ENCODE peak calls at places on chromosomes 1 and 21, in four cellular contexts. J is HFF-Myc, M is body of pancreas, T is brain microvascular endothelial cell. H is an unnamed sample.

GRCh38 chr1:1677718-1678580 is 14.6 kb downstream of the SLC35E2B start:
- DNase-seq in M (no peak), J (no peak), T (no peak), H (no peak)

GRCh38 chr1:31198150-31198549 is 41.5 kb downstream of the NKAIN1 start:
- DNase-seq in T (no peak), M (no peak), J (no peak), H (no peak)

GRCh38 chr1:224170748-224171478 is 12.1 kb upstream of the DEGS1 start:
- DNase-seq in M (peak), T (no peak), J (no peak), H (no peak)

GRCh38 chr21:31886896-31887595 is 14.2 kb downstream of the HUNK start:
- DNase-seq in J (no peak), T (no peak), M (no peak), H (no peak)

GRCh38 chr1:46820560-46821060 is 21.8 kb downstream of the CYP4B1 start:
- DNase-seq in J (no peak), T (no peak), M (no peak), H (no peak)

GRCh38 chr1:98732985-98733781 is 71.7 kb downstream of the SNX7 start:
- DNase-seq in T (no peak), J (no peak), M (no peak), H (no peak)

GRCh38 chr1:241701483-241702290 is 49.6 kb downstream of the WDR64 start:
- DNase-seq in J (no peak), T (no peak), M (no peak), H (no peak)

GRCh38 chr21:39612233-39613028 is at the start of gene B3GALT5:
- DNase-seq in T (no peak), J (no peak), M (peak), H (no peak)

GRCh38 chr21:15058718-15059316 is 6.0 kb downstream of the NRIP1 start:
- DNase-seq in J (no peak), M (no peak), T (peak), H (no peak)

GRCh38 chr1:169044296-169044695 is 62.2 kb upstream of the ATP1B1 start:
- DNase-seq in M (no peak), T (no peak), J (no peak), H (no peak)

GRCh38 chr1:230392920-230393521 is 33.1 kb downstream of the PGBD5 start:
- DNase-seq in M (no peak), J (no peak), T (no peak), H (no peak)

GRCh38 chr1:56578963-56579875 is at the start of gene PLPP3:
- DNase-seq in J (peak), T (peak), M (peak), H (peak)

GRCh38 chr21:43211085-43212071 is 42.6 kb downstream of the CRYAA start:
- DNase-seq in J (no peak), M (peak), T (no peak), H (no peak)

GRCh38 chr1:2978691-2979190 is 42.5 kb upstream of the ACTRT2 start:
- DNase-seq in T (no peak), J (no peak), M (no peak), H (no peak)

GRCh38 chr1:116852910-116853309 is 56.8 kb upstream of the PTGFRN start:
- DNase-seq in T (peak), M (no peak), J (no peak), H (no peak)

GRCh38 chr1:42737257-42737656 is 2.8 kb downstream of the CLDN19 start:
- DNase-seq in M (peak), J (no peak), T (no peak), H (no peak)

GRCh38 chr1:53654216-53655210 is 84.5 kb downstream of the GLIS1 start:
- DNase-seq in T (peak), M (no peak), J (peak), H (no peak)

GRCh38 chr1:57017717-57018116 is 51.9 kb upstream of the C8B start:
- DNase-seq in J (no peak), M (no peak), T (no peak), H (no peak)

GRCh38 chr1:160086162-160086892 is 5.0 kb downstream of the KCNJ9 start:
- DNase-seq in M (no peak), T (no peak), J (no peak), H (no peak)

GRCh38 chr1:173870252-173871075 is 2.3 kb downstream of the ZBTB37 start:
- DNase-seq in M (peak), J (no peak), T (no peak), H (no peak)

GRCh38 chr1:59020151-59020997 is 236.5 kb upstream of the JUN start:
- DNase-seq in T (peak), M (peak), J (no peak), H (no peak)

GRCh38 chr1:115496904-115497527 is 144.8 kb upstream of the VANGL1 start:
- DNase-seq in M (no peak), J (no peak), T (peak), H (peak)

GRCh38 chr1:26408604-26409003 is 2.0 kb upstream of the LIN28A start:
- DNase-seq in M (peak), T (peak), J (peak), H (peak)

GRCh38 chr1:245345191-245345884 is 190.6 kb downstream of the KIF26B start:
- DNase-seq in T (no peak), J (no peak), M (no peak), H (no peak)

GRCh38 chr1:203096566-203096965 is 10.8 kb upstream of the MYOG start:
- DNase-seq in T (no peak), J (no peak), M (no peak), H (no peak)

GRCh38 chr1:245153081-245153644 is 1.6 kb upstream of the KIF26B start:
- DNase-seq in M (peak), J (no peak), T (peak), H (no peak)

GRCh38 chr1:103156966-103157365 is 48.6 kb upstream of the COL11A1 start:
- DNase-seq in J (no peak), T (no peak), M (no peak), H (no peak)

GRCh38 chr1:36109041-36109679 is 15.9 kb downstream of the COL8A2 start:
- DNase-seq in J (no peak), M (no peak), T (peak), H (no peak)

GRCh38 chr1:19044975-19045831 is 88.7 kb upstream of the IFFO2 start:
- DNase-seq in M (no peak), J (no peak), T (peak), H (no peak)

GRCh38 chr1:98053471-98054366 is 132.9 kb upstream of the DPYD start:
- DNase-seq in J (no peak), M (peak), T (peak), H (no peak)

GRCh38 chr1:226687476-226687875 is 51.6 kb downstream of the ITPKB start:
- DNase-seq in M (no peak), J (no peak), T (no peak), H (no peak)

GRCh38 chr1:96206451-96206850 is 515.1 kb upstream of the PTBP2 start:
- DNase-seq in J (no peak), T (no peak), M (no peak), H (no peak)

GRCh38 chr1:214018605-214019268 is 31.0 kb downstream of the PROX1 start:
- DNase-seq in T (no peak), J (no peak), M (no peak), H (no peak)

GRCh38 chr21:42703173-42703908 is 49.9 kb downstream of the PDE9A start:
- DNase-seq in T (no peak), M (no peak), J (no peak), H (no peak)

GRCh38 chr1:241401156-241401555 is 44.2 kb upstream of the RGS7 start:
- DNase-seq in M (no peak), T (no peak), J (no peak), H (no peak)

GRCh38 chr1:93613895-93614294 is 67.7 kb downstream of the BCAR3 start:
- DNase-seq in J (no peak), M (peak), T (peak), H (no peak)

GRCh38 chr1:203172184-203173115 is 3.2 kb downstream of the MYBPH start:
- DNase-seq in T (peak), J (no peak), M (peak), H (no peak)

GRCh38 chr1:30912913-30913652 is 4.5 kb upstream of the SDC3 start:
- DNase-seq in J (no peak), M (peak), T (no peak), H (no peak)

GRCh38 chr1:201648066-201648910 is 109.4 kb downstream of the NAV1 start:
- DNase-seq in M (peak), T (peak), J (no peak), H (no peak)

GRCh38 chr21:35911412-35912191 is 148.7 kb downstream of the SETD4 start:
- DNase-seq in T (no peak), J (no peak), M (no peak), H (no peak)

GRCh38 chr1:171434717-171435346 is 50.5 kb upstream of the PRRC2C start:
- DNase-seq in J (peak), T (peak), M (peak), H (peak)
- H3K4me3 ChIP-seq in J (no peak), T (peak), M (no peak), H (no peak)

DNA sequence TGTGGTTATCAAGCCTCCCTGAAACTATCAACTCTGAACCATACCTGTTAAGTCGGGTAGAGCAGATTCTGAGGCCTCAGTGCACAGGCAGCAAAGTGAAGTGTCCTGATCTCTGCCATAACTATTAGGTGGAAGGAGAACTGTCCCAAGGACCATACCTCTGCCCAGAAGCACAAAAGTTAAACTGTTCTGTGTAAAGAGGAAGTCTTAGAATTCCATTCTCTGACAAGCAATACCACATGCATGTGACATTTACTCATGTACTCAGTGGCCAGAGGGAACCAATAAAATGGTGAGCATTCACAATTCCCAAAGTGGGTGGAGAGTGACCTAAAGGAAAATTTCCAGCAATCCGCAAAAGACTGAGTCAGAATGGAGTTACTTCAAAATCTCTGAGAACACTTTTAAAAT is 61.0 kb downstream of the TOR3A start:
- DNase-seq in J (peak), M (no peak), T (peak), H (peak)
- H3K4me3 ChIP-seq in J (peak), M (no peak), T (peak), H (peak)

GRCh38 chr1:4058706-4059105 is 158.6 kb upstream of the C1orf174 start:
- DNase-seq in J (no peak), M (no peak), T (no peak), H (no peak)
- H3K4me3 ChIP-seq in J (no peak), M (no peak), T (no peak), H (no peak)

GRCh38 chr1:228456252-228457016 is 30.7 kb upstream of the RNF187 start:
- DNase-seq in M (no peak), J (no peak), T (no peak), H (no peak)

GRCh38 chr1:228457017-228457395 is 30.2 kb upstream of the RNF187 start:
- DNase-seq in T (no peak), M (no peak), J (no peak), H (no peak)

GRCh38 chr1:228457396-228458176 is 29.6 kb upstream of the RNF187 start:
- DNase-seq in M (peak), J (peak), T (peak), H (peak)

GRCh38 chr1:228454238-228454637 is 32.9 kb upstream of the RNF187 start:
- DNase-seq in J (no peak), M (no peak), T (no peak), H (no peak)

GRCh38 chr1:228455715-228456114 is 31.5 kb upstream of the RNF187 start:
- DNase-seq in M (no peak), T (no peak), J (no peak), H (no peak)
- H3K4me3 ChIP-seq in M (no peak), T (no peak), J (peak), H (peak)

GRCh38 chr1:24927886-24928630 is 2.0 kb downstream of the RUNX3 start:
- DNase-seq in J (no peak), T (no peak), M (no peak), H (no peak)
- H3K4me3 ChIP-seq in J (peak), T (peak), M (no peak), H (no peak)

GRCh38 chr1:156527584-156527983 is 27.0 kb upstream of the MEF2D start:
- DNase-seq in M (no peak), J (no peak), T (no peak), H (no peak)

GRCh38 chr1:156525856-156526479 is 25.4 kb upstream of the MEF2D start:
- DNase-seq in T (no peak), M (no peak), J (no peak), H (no peak)

GRCh38 chr1:156528875-156529425 is 28.4 kb upstream of the MEF2D start:
- DNase-seq in T (no peak), J (no peak), M (no peak), H (no peak)

GRCh38 chr1:156530006-156530405 is 29.4 kb upstream of the MEF2D start:
- DNase-seq in T (no peak), M (no peak), J (no peak), H (no peak)

DNA sequence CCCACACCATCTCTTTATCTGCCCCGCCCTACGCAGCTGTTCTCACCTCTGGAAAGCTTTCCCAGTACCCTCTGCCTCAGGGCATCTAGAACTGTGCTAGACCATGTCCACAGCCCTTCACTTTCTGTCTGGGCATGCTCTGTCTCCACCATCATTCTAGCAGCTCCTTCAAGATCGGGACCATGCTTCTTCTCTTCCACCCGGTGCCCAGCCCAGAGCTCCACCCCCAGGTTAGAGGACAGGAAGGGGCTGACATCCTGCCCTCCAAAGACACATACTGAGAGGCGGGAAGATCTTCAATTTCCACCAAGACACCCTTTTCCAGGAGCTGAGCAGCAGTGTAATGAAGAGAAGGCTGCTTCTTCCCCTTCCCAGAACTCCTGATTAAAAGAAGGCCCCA is 27.7 kb upstream of the MEF2D start:
- DNase-seq in M (no peak), J (no peak), T (no peak), H (no peak)
- H3K4me3 ChIP-seq in M (no peak), J (no peak), T (no peak), H (no peak)

GRCh38 chr1:151401125-151401788 is 1.9 kb downstream of the PSMB4 start:
- DNase-seq in M (no peak), T (no peak), J (no peak), H (peak)
- H3K4me3 ChIP-seq in M (no peak), T (peak), J (peak), H (no peak)

H was measured in retinal pigment epithelial cell.